ENCODE peak calls at places on chromosome 1, in nine cellular contexts. V, C, Z, H, R, U, B, N and M are unnamed samples.

GRCh38 chr1:233025156-233025555 is 74.7 kb downstream of the NTPCR start:
- DNase-seq in C (peak; percentile 35), U (peak; percentile 72), V (no peak), Z (peak; percentile 36), R (peak; percentile 5), N (peak; percentile 24), B (no peak), H (no peak), M (no peak)

GRCh38 chr1:14780271-14780670 is 181.8 kb downstream of the KAZN start:
- DNase-seq in Z (no peak), H (no peak), B (no peak), R (no peak), N (no peak), C (no peak), U (no peak), V (no peak), M (no peak)

GRCh38 chr1:51960262-51960661 is 30.2 kb downstream of the RAB3B start:
- DNase-seq in Z (no peak), V (no peak), R (no peak), H (no peak), U (no peak), N (no peak), C (peak; percentile 4), B (no peak), M (no peak)

GRCh38 chr1:983736-984475 is 2.0 kb upstream of the PERM1 start:
- DNase-seq in V (peak; percentile 91), B (no peak), Z (peak; percentile 55), H (peak; percentile 10), C (no peak), U (peak; percentile 61), N (peak; percentile 42), R (peak; percentile 64), M (peak; percentile 47)

GRCh38 chr1:211698161-211699026 is 23.0 kb upstream of the NEK2 start:
- DNase-seq in Z (peak; percentile 75), R (peak; percentile 82), B (no peak), C (peak; percentile 43), N (peak; percentile 65), H (peak; percentile 58), U (peak; percentile 87), V (peak; percentile 63), M (peak; percentile 56)

GRCh38 chr1:174222166-174222949 is 63.0 kb downstream of the RABGAP1L start:
- DNase-seq in B (no peak), V (no peak), R (no peak), N (peak; percentile 72), Z (no peak), H (peak; percentile 73), C (no peak), U (no peak), M (no peak)

GRCh38 chr1:17844146-17844826 is 89.2 kb downstream of the ACTL8 start:
- DNase-seq in H (no peak), N (no peak), U (no peak), Z (no peak), C (no peak), B (peak; percentile 94), R (no peak), V (no peak), M (no peak)

GRCh38 chr1:201619513-201619912 is 80.6 kb downstream of the NAV1 start:
- DNase-seq in R (no peak), Z (no peak), V (no peak), N (no peak), H (no peak), B (no peak), U (no peak), C (no peak), M (no peak)

GRCh38 chr1:156455362-156455761 is 45.2 kb downstream of the MEF2D start:
- DNase-seq in V (no peak), B (no peak), C (no peak), R (no peak), U (no peak), Z (no peak), H (no peak), N (no peak), M (no peak)

GRCh38 chr1:84834419-84835064 is 58.5 kb downstream of the LPAR3 start:
- DNase-seq in V (no peak), C (no peak), R (no peak), B (no peak), H (peak; percentile 85), U (no peak), Z (no peak), N (peak; percentile 33), M (no peak)

GRCh38 chr1:20725189-20726106 is 7.1 kb downstream of the SH2D5 start:
- DNase-seq in H (peak; percentile 52), C (no peak), B (no peak), N (peak; percentile 58), U (no peak), V (no peak), Z (no peak), R (no peak), M (no peak)

GRCh38 chr1:30762152-30762930 is 4.8 kb upstream of the LAPTM5 start:
- DNase-seq in H (no peak), Z (no peak), U (no peak), R (no peak), C (no peak), B (no peak), V (no peak), N (no peak), M (no peak)

GRCh38 chr1:92944901-92945747 is 16.1 kb downstream of the DIPK1A start:
- DNase-seq in B (no peak), H (no peak), Z (no peak), R (no peak), C (no peak), U (no peak), V (no peak), N (peak; percentile 15), M (no peak)

GRCh38 chr1:28112388-28113311 is 24.2 kb upstream of the EYA3 start:
- DNase-seq in U (peak; percentile 16), B (no peak), C (no peak), V (no peak), N (peak; percentile 92), Z (no peak), R (no peak), H (peak; percentile 37), M (no peak)

GRCh38 chr1:117832453-117832852 is 97.0 kb downstream of the GDAP2 start:
- DNase-seq in U (no peak), R (no peak), V (no peak), N (no peak), B (no peak), H (no peak), C (no peak), Z (no peak), M (no peak)

GRCh38 chr1:15684042-15684461 is at the start of gene PLEKHM2:
- DNase-seq in V (peak; percentile 78), U (peak; percentile 57), H (peak; percentile 23), C (no peak), B (no peak), N (peak; percentile 62), Z (peak; percentile 58), R (peak; percentile 20), M (peak; percentile 38)

GRCh38 chr1:187943606-187944403 is 1115.1 kb downstream of the PLA2G4A start:
- DNase-seq in C (no peak), R (no peak), H (no peak), B (no peak), U (no peak), V (no peak), Z (no peak), N (no peak), M (no peak)

GRCh38 chr1:97796716-97797115 is 124.1 kb downstream of the DPYD start:
- DNase-seq in H (peak; percentile 23), N (peak; percentile 15), C (peak; percentile 85), R (no peak), V (no peak), B (no peak), U (no peak), Z (no peak), M (no peak)